ENCODE peak calls at places on chromosome 12, in four cellular contexts. J is NCI-H1092 treated with DMSO at 0.1 percent for 48 hours, E is AG20443, T is left ventricle myocardium inferior. Q is an unnamed sample.

GRCh38 chr12:69514111-69514510 is 43.9 kb downstream of the FRS2 start:
- DNase-seq in E (no peak), T (no peak), J (no peak), Q (no peak)

GRCh38 chr12:2395352-2395977 is 342.7 kb downstream of the CACNA1C start:
- DNase-seq in E (peak; percentile 56), J (peak; percentile 44), T (peak; percentile 42), Q (no peak)

GRCh38 chr12:113298861-113299545 is 35.9 kb downstream of the SLC8B1 start:
- DNase-seq in J (peak; percentile 38), E (peak; percentile 67), T (peak; percentile 85), Q (no peak)

GRCh38 chr12:109581856-109582255 is 8.3 kb downstream of the MVK start:
- DNase-seq in T (no peak), J (no peak), E (peak; percentile 74), Q (peak; percentile 93)

GRCh38 chr12:104718581-104718980 is 239.5 kb downstream of the SLC41A2 start:
- DNase-seq in T (no peak), J (peak; percentile 19), E (peak; percentile 65), Q (no peak)

GRCh38 chr12:130526813-130527212 is 189.1 kb downstream of the PIWIL1 start:
- DNase-seq in J (no peak), T (no peak), E (peak; percentile 24), Q (no peak)

GRCh38 chr12:62677355-62677754 is 210.7 kb downstream of the MON2 start:
- DNase-seq in T (no peak), E (no peak), J (no peak), Q (no peak)

GRCh38 chr12:47082963-47083621 is 3.3 kb upstream of the AMIGO2 start:
- DNase-seq in E (peak; percentile 76), J (no peak), T (no peak), Q (peak; percentile 92)

GRCh38 chr12:75876843-75877587 is 154.6 kb downstream of the PHLDA1 start:
- DNase-seq in T (no peak), E (no peak), J (no peak), Q (peak; percentile 22)

GRCh38 chr12:68310370-68310769 is 21.8 kb downstream of the MDM1 start:
- DNase-seq in E (peak; percentile 56), J (no peak), T (no peak), Q (peak; percentile 85)

GRCh38 chr12:13101854-13102375 is 1.6 kb downstream of the GSG1 start:
- DNase-seq in J (no peak), E (no peak), T (no peak), Q (peak; percentile 65)

GRCh38 chr12:2319747-2320146 is 267.0 kb downstream of the CACNA1C start:
- DNase-seq in J (no peak), T (peak; percentile 39), E (peak; percentile 69), Q (no peak)

GRCh38 chr12:4243098-4243795 is 30.3 kb upstream of the CCND2 start:
- DNase-seq in T (no peak), J (no peak), E (no peak), Q (no peak)

GRCh38 chr12:752673-753400 is 458 bp downstream of the WNK1 start:
- DNase-seq in E (peak; percentile 77), T (peak; percentile 57), J (peak; percentile 40), Q (peak; percentile 57)

GRCh38 chr12:124073636-124074035 is 100.6 kb downstream of the ZNF664 start:
- DNase-seq in T (no peak), J (no peak), E (no peak), Q (peak; percentile 8)

GRCh38 chr12:52152905-52153317 is 38.9 kb downstream of the KRT80 start:
- DNase-seq in E (no peak), T (no peak), J (no peak), Q (no peak)

GRCh38 chr12:56153291-56154065 is 1.1 kb downstream of the MYL6B start:
- DNase-seq in T (no peak), J (no peak), E (no peak), Q (no peak)

GRCh38 chr12:14618990-14619389 is 51.3 kb upstream of the PLBD1 start:
- DNase-seq in T (no peak), E (peak; percentile 40), J (peak; percentile 44), Q (peak; percentile 55)

GRCh38 chr12:42296503-42297109 is 29.3 kb downstream of the ZCRB1 start:
- DNase-seq in E (no peak), T (no peak), J (no peak), Q (peak; percentile 19)

GRCh38 chr12:50660425-50660822 is 103.5 kb upstream of the ATF1 start:
- DNase-seq in E (no peak), T (no peak), J (no peak), Q (no peak)

GRCh38 chr12:75853621-75854020 is 178.0 kb downstream of the PHLDA1 start:
- DNase-seq in E (no peak), T (no peak), J (no peak), Q (no peak)

GRCh38 chr12:119328111-119328510 is 6.4 kb upstream of the CCDC60 start:
- DNase-seq in E (no peak), J (no peak), T (no peak), Q (no peak)

GRCh38 chr12:116528067-116528466 is 31.1 kb upstream of the MAP1LC3B2 start:
- DNase-seq in T (no peak), J (no peak), E (no peak), Q (peak; percentile 79)

GRCh38 chr12:71746983-71747611 is 7.6 kb upstream of the RAB21 start:
- DNase-seq in T (no peak), J (peak; percentile 45), E (peak; percentile 64), Q (peak; percentile 80)

GRCh38 chr12:110917467-110917866 is 2.9 kb downstream of the MYL2 start:
- DNase-seq in T (no peak), E (no peak), J (no peak), Q (peak; percentile 89)

GRCh38 chr12:78118036-78118435 is 287.3 kb downstream of the NAV3 start:
- DNase-seq in E (no peak), J (no peak), T (no peak), Q (no peak)